ENCODE peak calls at places on chromosomes 5 and 9, in nine cellular contexts. One of them, this sample, is unnamed.

GRCh38 chr5:74311961-74312360 is 328.6 kb downstream of the ENC1 start:
- DNase-seq in brain microvascular endothelial cell: no peak
- DNase-seq in WTC11: no peak
- DNase-seq in hepatocyte: no peak
- DNase-seq in cardiac muscle cell: peak; percentile 18
- DNase-seq in choroid plexus epithelial cell: no peak
- DNase-seq in lung: no peak
- DNase-seq in heart right ventricle: no peak
- DNase-seq in A673: no peak
- DNase-seq in this sample: no peak

GRCh38 chr9:72149231-72149975 is at the start of gene GDA:
- DNase-seq in A673: no peak
- DNase-seq in cardiac muscle cell: no peak
- DNase-seq in hepatocyte: peak; percentile 44
- DNase-seq in brain microvascular endothelial cell: no peak
- DNase-seq in choroid plexus epithelial cell: no peak
- DNase-seq in WTC11: peak; percentile 68
- DNase-seq in heart right ventricle: no peak
- DNase-seq in lung: no peak
- DNase-seq in this sample: no peak

GRCh38 chr5:177523711-177524538 is 7.2 kb upstream of the DDX41 start:
- DNase-seq in WTC11: no peak
- DNase-seq in lung: no peak
- DNase-seq in cardiac muscle cell: no peak
- DNase-seq in hepatocyte: no peak
- DNase-seq in heart right ventricle: no peak
- DNase-seq in A673: no peak
- DNase-seq in choroid plexus epithelial cell: no peak
- DNase-seq in brain microvascular endothelial cell: no peak
- DNase-seq in this sample: no peak

GRCh38 chr5:462051-462481 is 19.1 kb downstream of the EXOC3 start:
- DNase-seq in A673: no peak
- DNase-seq in choroid plexus epithelial cell: no peak
- DNase-seq in brain microvascular endothelial cell: no peak
- DNase-seq in heart right ventricle: peak; percentile 3
- DNase-seq in hepatocyte: no peak
- DNase-seq in WTC11: peak; percentile 10
- DNase-seq in lung: no peak
- DNase-seq in cardiac muscle cell: no peak
- DNase-seq in this sample: no peak

GRCh38 chr9:21316860-21317259 is 11.7 kb upstream of the IFNA5 start:
- DNase-seq in lung: no peak
- DNase-seq in A673: no peak
- DNase-seq in heart right ventricle: peak; percentile 12
- DNase-seq in hepatocyte: peak; percentile 10
- DNase-seq in WTC11: no peak
- DNase-seq in cardiac muscle cell: no peak
- DNase-seq in brain microvascular endothelial cell: no peak
- DNase-seq in choroid plexus epithelial cell: no peak
- DNase-seq in this sample: no peak

GRCh38 chr9:93642961-93643360 is 66.6 kb downstream of the PHF2 start:
- DNase-seq in heart right ventricle: no peak
- DNase-seq in WTC11: no peak
- DNase-seq in lung: no peak
- DNase-seq in cardiac muscle cell: peak; percentile 59
- DNase-seq in choroid plexus epithelial cell: peak; percentile 91
- DNase-seq in A673: no peak
- DNase-seq in brain microvascular endothelial cell: peak; percentile 66
- DNase-seq in hepatocyte: no peak
- DNase-seq in this sample: peak; percentile 45

GRCh38 chr5:159833846-159834245 is 82.4 kb upstream of the ADRA1B start:
- DNase-seq in cardiac muscle cell: no peak
- DNase-seq in brain microvascular endothelial cell: no peak
- DNase-seq in choroid plexus epithelial cell: no peak
- DNase-seq in A673: peak; percentile 6
- DNase-seq in heart right ventricle: no peak
- DNase-seq in WTC11: no peak
- DNase-seq in hepatocyte: no peak
- DNase-seq in lung: no peak
- DNase-seq in this sample: no peak

GRCh38 chr5:159619826-159620225 is 289.5 kb upstream of the IL12B start:
- DNase-seq in heart right ventricle: no peak
- DNase-seq in WTC11: no peak
- DNase-seq in choroid plexus epithelial cell: peak; percentile 24
- DNase-seq in hepatocyte: no peak
- DNase-seq in brain microvascular endothelial cell: no peak
- DNase-seq in cardiac muscle cell: no peak
- DNase-seq in lung: no peak
- DNase-seq in A673: no peak
- DNase-seq in this sample: no peak

GRCh38 chr5:176540956-176541337 is 3.7 kb upstream of the RNF44 start:
- DNase-seq in choroid plexus epithelial cell: no peak
- DNase-seq in WTC11: no peak
- DNase-seq in cardiac muscle cell: no peak
- DNase-seq in A673: no peak
- DNase-seq in lung: no peak
- DNase-seq in heart right ventricle: no peak
- DNase-seq in hepatocyte: no peak
- DNase-seq in brain microvascular endothelial cell: no peak
- DNase-seq in this sample: no peak

GRCh38 chr9:81656871-81657337 is 32.4 kb downstream of the TLE1 start:
- DNase-seq in A673: no peak
- DNase-seq in heart right ventricle: no peak
- DNase-seq in hepatocyte: no peak
- DNase-seq in WTC11: no peak
- DNase-seq in choroid plexus epithelial cell: no peak
- DNase-seq in lung: no peak
- DNase-seq in brain microvascular endothelial cell: no peak
- DNase-seq in cardiac muscle cell: no peak
- DNase-seq in this sample: no peak

GRCh38 chr5:148974638-148975330 is 88.1 kb downstream of the SH3TC2 start:
- DNase-seq in lung: no peak
- DNase-seq in cardiac muscle cell: no peak
- DNase-seq in choroid plexus epithelial cell: no peak
- DNase-seq in A673: peak; percentile 58
- DNase-seq in brain microvascular endothelial cell: no peak
- DNase-seq in heart right ventricle: no peak
- DNase-seq in hepatocyte: no peak
- DNase-seq in WTC11: no peak
- DNase-seq in this sample: no peak

GRCh38 chr9:110828148-110828730 is 159.6 kb downstream of the MUSK start:
- DNase-seq in choroid plexus epithelial cell: peak; percentile 64
- DNase-seq in cardiac muscle cell: peak; percentile 78
- DNase-seq in WTC11: no peak
- DNase-seq in lung: no peak
- DNase-seq in hepatocyte: peak; percentile 17
- DNase-seq in heart right ventricle: no peak
- DNase-seq in brain microvascular endothelial cell: peak; percentile 46
- DNase-seq in A673: peak; percentile 16
- DNase-seq in this sample: no peak

GRCh38 chr5:67520161-67520886 is 323.7 kb upstream of the CD180 start:
- DNase-seq in A673: no peak
- DNase-seq in lung: no peak
- DNase-seq in cardiac muscle cell: no peak
- DNase-seq in brain microvascular endothelial cell: no peak
- DNase-seq in heart right ventricle: no peak
- DNase-seq in choroid plexus epithelial cell: no peak
- DNase-seq in hepatocyte: no peak
- DNase-seq in WTC11: no peak
- DNase-seq in this sample: no peak

GRCh38 chr5:139861021-139861888 is 65.6 kb downstream of the PSD2 start:
- DNase-seq in A673: no peak
- DNase-seq in cardiac muscle cell: no peak
- DNase-seq in lung: no peak
- DNase-seq in WTC11: no peak
- DNase-seq in choroid plexus epithelial cell: no peak
- DNase-seq in heart right ventricle: no peak
- DNase-seq in hepatocyte: no peak
- DNase-seq in brain microvascular endothelial cell: no peak
- DNase-seq in this sample: no peak

DNA sequence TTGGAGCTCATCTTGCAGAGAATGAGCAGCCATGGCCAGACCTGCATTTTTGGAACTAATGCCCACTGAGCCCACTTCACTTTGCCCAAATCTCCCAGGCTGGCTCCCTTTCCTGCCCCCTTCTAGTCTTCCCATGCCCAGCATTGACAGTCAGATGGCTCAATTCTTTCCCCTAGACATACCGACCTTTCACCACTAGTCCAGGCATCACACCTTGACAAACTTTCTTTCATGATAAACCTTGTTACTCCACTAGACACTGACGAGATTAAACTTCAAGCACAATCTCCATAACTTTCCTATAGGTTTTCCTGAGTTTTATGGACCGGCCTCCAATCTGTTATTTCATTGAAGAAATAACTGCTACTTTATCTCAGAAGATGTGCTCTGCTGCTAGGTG is 47.8 kb upstream of the RAI14 start:
- DNase-seq in brain microvascular endothelial cell: no peak
- DNase-seq in heart right ventricle: no peak
- DNase-seq in cardiac muscle cell: no peak
- DNase-seq in lung: no peak
- DNase-seq in choroid plexus epithelial cell: no peak
- DNase-seq in A673: no peak
- DNase-seq in hepatocyte: no peak
- DNase-seq in WTC11: no peak
- DNase-seq in this sample: no peak
- TF ChIP-seq CTCF in brain microvascular endothelial cell: no peak
- TF ChIP-seq CTCF in heart right ventricle: no peak
- TF ChIP-seq CTCF in cardiac muscle cell: no peak
- TF ChIP-seq CTCF in lung: no peak
- TF ChIP-seq CTCF in choroid plexus epithelial cell: no peak
- TF ChIP-seq CTCF in A673: no peak
- TF ChIP-seq CTCF in hepatocyte: no peak
- TF ChIP-seq CTCF in WTC11: no peak
- TF ChIP-seq CTCF in this sample: no peak

GRCh38 chr5:102853680-102854079 is 98.6 kb downstream of the PAM start:
- DNase-seq in WTC11: no peak
- DNase-seq in hepatocyte: no peak
- DNase-seq in lung: no peak
- DNase-seq in brain microvascular endothelial cell: no peak
- DNase-seq in choroid plexus epithelial cell: no peak
- DNase-seq in heart right ventricle: no peak
- DNase-seq in A673: no peak
- DNase-seq in cardiac muscle cell: no peak
- DNase-seq in this sample: no peak
- TF ChIP-seq CTCF in WTC11: no peak
- TF ChIP-seq CTCF in hepatocyte: no peak
- TF ChIP-seq CTCF in lung: no peak
- TF ChIP-seq CTCF in brain microvascular endothelial cell: no peak
- TF ChIP-seq CTCF in choroid plexus epithelial cell: no peak
- TF ChIP-seq CTCF in heart right ventricle: no peak
- TF ChIP-seq CTCF in A673: no peak
- TF ChIP-seq CTCF in cardiac muscle cell: no peak
- TF ChIP-seq CTCF in this sample: no peak

DNA sequence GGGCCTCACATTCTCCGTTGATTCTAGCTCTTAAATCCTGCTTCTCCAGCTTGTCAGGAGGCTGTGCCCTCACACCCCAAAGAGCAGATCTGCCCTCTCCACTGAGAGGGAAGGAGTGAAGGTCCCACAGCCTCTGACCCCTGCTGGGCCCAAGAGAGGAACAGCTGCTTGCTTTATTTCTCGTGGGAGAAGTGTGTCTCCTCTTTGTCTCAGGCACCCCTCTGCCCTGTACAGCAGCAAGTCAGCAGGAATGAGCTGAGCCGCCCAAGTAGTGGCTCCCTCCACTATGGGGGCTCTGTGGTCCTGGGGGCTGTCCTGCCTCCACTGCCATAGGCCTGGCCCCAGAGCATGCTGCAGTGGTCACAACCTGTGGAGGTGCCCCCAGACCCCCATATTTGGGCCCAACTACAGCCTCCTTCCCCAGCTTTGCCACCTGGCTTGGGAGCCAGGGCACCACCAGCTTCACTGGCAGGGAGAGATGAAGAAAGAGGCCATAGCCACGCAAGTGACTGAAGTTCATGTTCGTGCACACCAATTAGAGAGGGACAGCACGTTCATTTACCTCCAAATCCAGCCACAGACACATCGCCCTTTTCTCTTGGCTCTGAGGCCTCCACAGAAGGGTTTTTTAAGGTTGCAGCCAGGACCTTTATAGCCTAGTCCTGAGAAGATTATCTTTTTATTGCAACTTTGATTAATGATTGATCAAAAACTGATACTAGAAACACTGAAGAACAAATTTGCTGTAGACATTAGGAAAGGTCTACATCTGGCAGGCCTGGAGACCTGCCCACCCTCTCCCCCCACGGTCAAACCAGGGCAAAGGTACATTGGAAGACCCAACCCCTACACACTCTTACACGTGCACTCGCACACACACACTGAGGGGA is 27.5 kb downstream of the IRF1 start:
- DNase-seq in cardiac muscle cell: no peak
- DNase-seq in lung: no peak
- DNase-seq in WTC11: no peak
- DNase-seq in choroid plexus epithelial cell: no peak
- DNase-seq in hepatocyte: no peak
- DNase-seq in brain microvascular endothelial cell: no peak
- DNase-seq in heart right ventricle: no peak
- DNase-seq in A673: no peak
- DNase-seq in this sample: no peak
- TF ChIP-seq CTCF in cardiac muscle cell: no peak
- TF ChIP-seq CTCF in lung: no peak
- TF ChIP-seq CTCF in WTC11: no peak
- TF ChIP-seq CTCF in choroid plexus epithelial cell: no peak
- TF ChIP-seq CTCF in hepatocyte: no peak
- TF ChIP-seq CTCF in brain microvascular endothelial cell: no peak
- TF ChIP-seq CTCF in heart right ventricle: no peak
- TF ChIP-seq CTCF in A673: no peak
- TF ChIP-seq CTCF in this sample: no peak

GRCh38 chr9:133342083-133342406 is 5.9 kb downstream of the MED22 start:
- DNase-seq in hepatocyte: no peak
- DNase-seq in cardiac muscle cell: no peak
- DNase-seq in lung: no peak
- DNase-seq in choroid plexus epithelial cell: no peak
- DNase-seq in A673: peak; percentile 23
- DNase-seq in heart right ventricle: no peak
- DNase-seq in brain microvascular endothelial cell: no peak
- DNase-seq in WTC11: peak; percentile 75
- DNase-seq in this sample: no peak

GRCh38 chr9:133340916-133341315 is 4.9 kb upstream of the SURF6 start:
- DNase-seq in A673: no peak
- DNase-seq in brain microvascular endothelial cell: no peak
- DNase-seq in heart right ventricle: no peak
- DNase-seq in hepatocyte: no peak
- DNase-seq in WTC11: no peak
- DNase-seq in cardiac muscle cell: no peak
- DNase-seq in lung: no peak
- DNase-seq in choroid plexus epithelial cell: no peak
- DNase-seq in this sample: no peak

GRCh38 chr9:133341369-133342082 is 5.5 kb upstream of the SURF6 start:
- DNase-seq in brain microvascular endothelial cell: no peak
- DNase-seq in hepatocyte: no peak
- DNase-seq in lung: peak; percentile 63
- DNase-seq in choroid plexus epithelial cell: no peak
- DNase-seq in A673: no peak
- DNase-seq in cardiac muscle cell: no peak
- DNase-seq in heart right ventricle: peak; percentile 58
- DNase-seq in WTC11: no peak
- DNase-seq in this sample: no peak

GRCh38 chr9:133344071-133344470 is 3.9 kb downstream of the MED22 start:
- DNase-seq in heart right ventricle: no peak
- DNase-seq in A673: no peak
- DNase-seq in cardiac muscle cell: no peak
- DNase-seq in choroid plexus epithelial cell: no peak
- DNase-seq in hepatocyte: no peak
- DNase-seq in lung: no peak
- DNase-seq in brain microvascular endothelial cell: no peak
- DNase-seq in WTC11: no peak
- DNase-seq in this sample: no peak

GRCh38 chr9:133342570-133342969 is 5.4 kb downstream of the MED22 start:
- DNase-seq in brain microvascular endothelial cell: no peak
- DNase-seq in cardiac muscle cell: no peak
- DNase-seq in choroid plexus epithelial cell: no peak
- DNase-seq in A673: no peak
- DNase-seq in lung: no peak
- DNase-seq in WTC11: peak; percentile 49
- DNase-seq in heart right ventricle: no peak
- DNase-seq in hepatocyte: no peak
- DNase-seq in this sample: no peak
- TF ChIP-seq CTCF in brain microvascular endothelial cell: peak; percentile 40
- TF ChIP-seq CTCF in cardiac muscle cell: no peak
- TF ChIP-seq CTCF in choroid plexus epithelial cell: peak; percentile 35
- TF ChIP-seq CTCF in A673: no peak
- TF ChIP-seq CTCF in lung: no peak
- TF ChIP-seq CTCF in WTC11: no peak
- TF ChIP-seq CTCF in heart right ventricle: no peak
- TF ChIP-seq CTCF in hepatocyte: no peak
- TF ChIP-seq CTCF in this sample: peak; percentile 15